ENCODE peak calls at places on chromosome 2, in six cellular contexts. T, G, P, J, A and Q are unnamed samples.

GRCh38 chr2:83596592-83597339 is 862.3 kb downstream of the SUCLG1 start:
- DNase-seq in P (no peak), A (no peak), T (peak; percentile 53), J (no peak), G (no peak), Q (no peak)

GRCh38 chr2:52558265-52558664 is 1209.3 kb upstream of the CHAC2 start:
- DNase-seq in G (no peak), T (no peak), A (no peak), J (no peak), P (peak; percentile 47), Q (no peak)

GRCh38 chr2:204692790-204693189 is 147.5 kb downstream of the PARD3B start:
- DNase-seq in T (no peak), G (no peak), J (no peak), A (peak; percentile 18), P (no peak), Q (no peak)

GRCh38 chr2:197209742-197210408 is 100.7 kb downstream of the ANKRD44 start:
- DNase-seq in P (no peak), G (no peak), A (peak; percentile 22), T (no peak), J (no peak), Q (peak; percentile 11)

GRCh38 chr2:121076501-121076820 is 208.5 kb downstream of the TFCP2L1 start:
- DNase-seq in G (no peak), J (no peak), P (no peak), A (no peak), T (no peak), Q (no peak)

GRCh38 chr2:240952496-240953246 is 45.7 kb upstream of the SNED1 start:
- DNase-seq in J (no peak), T (no peak), A (no peak), G (no peak), P (no peak), Q (no peak)

GRCh38 chr2:239715202-239715601 is 309.9 kb downstream of the NDUFA10 start:
- DNase-seq in J (no peak), G (no peak), T (no peak), A (no peak), P (no peak), Q (no peak)

GRCh38 chr2:10228611-10229365 is 73.9 kb upstream of the HPCAL1 start:
- DNase-seq in P (no peak), T (no peak), A (no peak), J (no peak), G (no peak), Q (no peak)

GRCh38 chr2:60707750-60708371 is 48.2 kb upstream of the PAPOLG start:
- DNase-seq in A (peak; percentile 51), J (no peak), P (peak; percentile 48), G (peak; percentile 58), T (peak; percentile 55), Q (peak; percentile 46)

GRCh38 chr2:221616561-221616960 is 44.5 kb upstream of the EPHA4 start:
- DNase-seq in J (no peak), P (peak; percentile 56), T (no peak), G (no peak), A (no peak), Q (no peak)

GRCh38 chr2:198309673-198310280 is 505.4 kb downstream of the PLCL1 start:
- DNase-seq in J (no peak), A (peak; percentile 37), T (peak; percentile 73), G (peak; percentile 58), P (peak; percentile 60), Q (peak; percentile 61)

GRCh38 chr2:225293638-225294037 is 105.9 kb upstream of the NYAP2 start:
- DNase-seq in T (no peak), A (no peak), P (peak; percentile 31), J (no peak), G (no peak), Q (no peak)

GRCh38 chr2:20592106-20593071 is 58.5 kb downstream of the HS1BP3 start:
- DNase-seq in A (peak; percentile 75), J (no peak), G (no peak), P (no peak), T (no peak), Q (peak; percentile 43)

GRCh38 chr2:192307530-192307929 is 112.8 kb upstream of the TMEFF2 start:
- DNase-seq in T (no peak), J (peak; percentile 19), G (no peak), P (no peak), A (no peak), Q (no peak)

GRCh38 chr2:176445831-176446433 is 176.7 kb downstream of the MTX2 start:
- DNase-seq in G (no peak), A (no peak), T (no peak), P (no peak), J (peak; percentile 30), Q (no peak)

GRCh38 chr2:17470855-17471641 is 47.2 kb downstream of the RAD51AP2 start:
- DNase-seq in J (peak; percentile 45), T (no peak), P (peak; percentile 58), A (no peak), G (peak; percentile 62), Q (peak; percentile 30)

GRCh38 chr2:237485304-237485703 is 1.7 kb upstream of the MLPH start:
- DNase-seq in P (no peak), T (no peak), G (no peak), A (no peak), J (no peak), Q (no peak)

GRCh38 chr2:188410504-188411235 is 119.0 kb downstream of the GULP1 start:
- DNase-seq in A (no peak), G (no peak), J (no peak), P (no peak), T (no peak), Q (no peak)

GRCh38 chr2:120465989-120466703 is 120.2 kb downstream of the INHBB start:
- DNase-seq in G (peak; percentile 80), T (no peak), A (no peak), J (no peak), P (no peak), Q (no peak)

GRCh38 chr2:28958689-28959088 is 22.4 kb upstream of the TOGARAM2 start:
- DNase-seq in G (peak; percentile 90), P (peak; percentile 97), T (peak; percentile 70), J (no peak), A (peak; percentile 51), Q (peak; percentile 64)

GRCh38 chr2:29108225-29108624 is 7.0 kb upstream of the CLIP4 start:
- DNase-seq in T (no peak), A (no peak), P (no peak), J (no peak), G (no peak), Q (no peak)

GRCh38 chr2:28134262-28134812 is 243.8 kb downstream of the BABAM2 start:
- DNase-seq in G (no peak), A (peak; percentile 85), J (no peak), P (no peak), T (no peak), Q (no peak)

GRCh38 chr2:23073681-23074080 is 311.3 kb upstream of the KLHL29 start:
- DNase-seq in P (no peak), T (no peak), A (no peak), J (no peak), G (no peak), Q (no peak)

GRCh38 chr2:132448771-132449170 is 32.2 kb downstream of the GPR39 start:
- DNase-seq in J (no peak), A (peak; percentile 19), G (peak; percentile 15), T (peak; percentile 12), P (peak; percentile 65), Q (no peak)

GRCh38 chr2:48696881-48697280 is 58.6 kb downstream of the LHCGR start:
- DNase-seq in P (no peak), J (no peak), G (no peak), T (no peak), A (no peak), Q (no peak)

GRCh38 chr2:40448476-40449079 is 3.3 kb downstream of the SLC8A1 start:
- DNase-seq in P (peak; percentile 82), J (no peak), T (peak; percentile 57), A (peak; percentile 36), G (no peak), Q (no peak)

GRCh38 chr2:18559531-18559930 is 922 bp downstream of the RDH14 start:
- DNase-seq in J (no peak), P (no peak), T (peak; percentile 44), A (no peak), G (no peak), Q (peak; percentile 19)

GRCh38 chr2:62334440-62335058 is 138.6 kb downstream of the B3GNT2 start:
- DNase-seq in A (no peak), T (no peak), J (no peak), G (no peak), P (no peak), Q (no peak)

GRCh38 chr2:15609341-15610042 is 17.8 kb downstream of the DDX1 start:
- DNase-seq in T (no peak), G (no peak), J (no peak), P (no peak), A (no peak), Q (no peak)

GRCh38 chr2:215435261-215435808 is 533 bp downstream of the FN1 start:
- DNase-seq in J (no peak), A (no peak), P (peak; percentile 46), G (peak; percentile 75), T (no peak), Q (peak; percentile 38)